ENCODE peak calls at places on chromosomes 5 and 9, in five cellular contexts. One of them, this sample, is unnamed.
A peak's percentile ranks its signal among the peaks of the same experiment; 100 is the strongest.

GRCh38 chr9:126222835-126223431 is 103.7 kb upstream of the MVB12B start:
- DNase-seq in testis: no peak
- DNase-seq in heart left ventricle: no peak
- DNase-seq in spleen: no peak
- DNase-seq in ovary: no peak
- DNase-seq in this sample: no peak

GRCh38 chr9:91047993-91048607 is 246.5 kb downstream of the SYK start:
- DNase-seq in ovary: no peak
- DNase-seq in testis: no peak
- DNase-seq in spleen: no peak
- DNase-seq in heart left ventricle: no peak
- DNase-seq in this sample: no peak

GRCh38 chr9:81474792-81475191 is 214.6 kb downstream of the TLE1 start:
- DNase-seq in spleen: no peak
- DNase-seq in testis: no peak
- DNase-seq in ovary: no peak
- DNase-seq in heart left ventricle: no peak
- DNase-seq in this sample: no peak

GRCh38 chr5:42591026-42591425 is 165.6 kb upstream of the CCDC152 start:
- DNase-seq in ovary: peak; percentile 36
- DNase-seq in heart left ventricle: peak; percentile 67
- DNase-seq in testis: peak; percentile 66
- DNase-seq in spleen: no peak
- DNase-seq in this sample: no peak

GRCh38 chr5:103657301-103657700 is 94.7 kb upstream of the NUDT12 start:
- DNase-seq in ovary: no peak
- DNase-seq in heart left ventricle: no peak
- DNase-seq in testis: no peak
- DNase-seq in spleen: no peak
- DNase-seq in this sample: no peak

GRCh38 chr9:81389569-81389993 is 299.8 kb downstream of the TLE1 start:
- DNase-seq in testis: no peak
- DNase-seq in spleen: no peak
- DNase-seq in ovary: peak; percentile 23
- DNase-seq in heart left ventricle: no peak
- DNase-seq in this sample: no peak

GRCh38 chr5:124194282-124194681 is 552.2 kb downstream of the ZNF608 start:
- DNase-seq in testis: no peak
- DNase-seq in heart left ventricle: no peak
- DNase-seq in spleen: no peak
- DNase-seq in ovary: no peak
- DNase-seq in this sample: no peak

GRCh38 chr5:127313379-127313778 is 22.8 kb downstream of the MEGF10 start:
- DNase-seq in heart left ventricle: no peak
- DNase-seq in spleen: no peak
- DNase-seq in testis: no peak
- DNase-seq in ovary: no peak
- DNase-seq in this sample: no peak

DNA sequence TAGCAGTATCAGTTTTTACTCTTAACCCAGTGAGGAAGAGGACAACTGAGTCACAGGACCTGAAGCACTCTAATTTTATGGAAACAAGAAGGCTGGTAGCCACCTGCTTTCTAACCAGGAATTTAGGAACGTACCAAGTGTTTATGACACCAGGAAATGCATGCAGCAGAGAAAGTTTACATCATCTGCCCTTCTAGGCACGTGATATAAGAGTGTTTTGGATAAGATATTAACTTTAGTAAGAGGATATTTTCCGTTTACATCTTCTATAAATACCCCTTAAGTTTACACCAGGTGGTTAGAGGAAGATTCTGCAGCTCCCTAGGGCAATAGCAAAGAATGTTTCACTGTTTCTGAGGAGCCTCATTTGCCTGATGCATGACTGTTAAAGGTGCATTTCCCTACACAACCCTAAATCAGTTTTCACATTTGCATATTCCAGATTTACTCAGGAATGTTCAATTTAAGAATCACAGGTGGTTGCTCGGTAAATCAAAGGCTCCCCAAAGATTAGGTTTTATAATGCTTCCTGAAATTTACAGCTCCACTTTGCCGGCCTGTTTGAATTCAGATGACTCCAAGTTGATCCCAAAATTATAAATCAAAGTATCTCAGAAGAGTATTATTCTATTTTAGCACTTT is 1.8 kb downstream of the TSC1 start:
- DNase-seq in heart left ventricle: no peak
- DNase-seq in testis: no peak
- DNase-seq in ovary: no peak
- DNase-seq in spleen: no peak
- DNase-seq in this sample: no peak
- H3K4me3 ChIP-seq in heart left ventricle: no peak overlapping the region
- H3K4me3 ChIP-seq in testis: no peak overlapping the region
- H3K4me3 ChIP-seq in ovary: no peak overlapping the region
- H3K4me3 ChIP-seq in spleen: no peak overlapping the region
- H3K4me3 ChIP-seq in this sample: no peak overlapping the region

GRCh38 chr5:65620021-65620420 is 4.1 kb downstream of the TRIM23 start:
- DNase-seq in spleen: no peak
- DNase-seq in ovary: no peak
- DNase-seq in testis: no peak
- DNase-seq in heart left ventricle: no peak
- DNase-seq in this sample: no peak

GRCh38 chr5:65625743-65626142 is 916 bp downstream of the SHLD3 start:
- DNase-seq in ovary: no peak
- DNase-seq in spleen: no peak
- DNase-seq in heart left ventricle: no peak
- DNase-seq in testis: no peak
- DNase-seq in this sample: no peak

GRCh38 chr5:65624025-65624569 is at the start of gene TRIM23:
- DNase-seq in heart left ventricle: peak; percentile 94
- DNase-seq in spleen: peak; percentile 98
- DNase-seq in ovary: peak; percentile 89
- DNase-seq in testis: peak; percentile 95
- DNase-seq in this sample: peak; percentile 74

GRCh38 chr5:65623482-65623881 is 651 bp downstream of the TRIM23 start:
- DNase-seq in heart left ventricle: no peak
- DNase-seq in testis: no peak
- DNase-seq in ovary: no peak
- DNase-seq in spleen: no peak
- DNase-seq in this sample: no peak

GRCh38 chr5:65624570-65625555 is at the start of the genes SHLD3 and TRAPPC13:
- DNase-seq in ovary: peak; percentile 82
- DNase-seq in testis: peak; percentile 93
- DNase-seq in spleen: peak; percentile 90
- DNase-seq in heart left ventricle: peak; percentile 77
- DNase-seq in this sample: peak; percentile 70
- TF ChIP-seq POLR2A in ovary: no peak
- TF ChIP-seq POLR2A in testis: no peak
- TF ChIP-seq POLR2A in spleen: no peak
- TF ChIP-seq POLR2A in heart left ventricle: peak; percentile 20
- TF ChIP-seq POLR2A in this sample: no peak

GRCh38 chr9:34664281-34665108 is 2.0 kb upstream of the CCL27 start:
- DNase-seq in heart left ventricle: peak; percentile 83
- DNase-seq in spleen: peak; percentile 85
- DNase-seq in testis: peak; percentile 92
- DNase-seq in ovary: peak; percentile 77
- DNase-seq in this sample: no peak
- H3K4me3 ChIP-seq in heart left ventricle: peak overlapping the region; percentile 71
- H3K4me3 ChIP-seq in spleen: peak overlapping the region; percentile 55
- H3K4me3 ChIP-seq in testis: peak overlapping the region; percentile 91
- H3K4me3 ChIP-seq in ovary: peak overlapping the region; percentile 81
- H3K4me3 ChIP-seq in this sample: peak overlapping the region; percentile 88

GRCh38 chr9:95317893-95318211 is 343 bp upstream of the FANCC start:
- DNase-seq in heart left ventricle: no peak
- DNase-seq in testis: no peak
- DNase-seq in ovary: no peak
- DNase-seq in spleen: no peak
- DNase-seq in this sample: no peak
- TF ChIP-seq POLR2A in heart left ventricle: no peak
- TF ChIP-seq POLR2A in testis: no peak
- TF ChIP-seq POLR2A in ovary: no peak
- TF ChIP-seq POLR2A in spleen: no peak
- TF ChIP-seq POLR2A in this sample: peak; percentile 30

GRCh38 chr9:818958-819357 is 22.5 kb upstream of the DMRT1 start:
- DNase-seq in testis: peak; percentile 34
- DNase-seq in spleen: no peak
- DNase-seq in heart left ventricle: no peak
- DNase-seq in ovary: no peak
- DNase-seq in this sample: no peak
- H3K4me3 ChIP-seq in testis: no peak overlapping the region
- H3K4me3 ChIP-seq in spleen: no peak overlapping the region
- H3K4me3 ChIP-seq in heart left ventricle: no peak overlapping the region
- H3K4me3 ChIP-seq in ovary: no peak overlapping the region
- H3K4me3 ChIP-seq in this sample: no peak overlapping the region

GRCh38 chr9:106106396-106106795 is 412.1 kb downstream of the TMEM38B start:
- DNase-seq in ovary: no peak
- DNase-seq in heart left ventricle: no peak
- DNase-seq in spleen: no peak
- DNase-seq in testis: no peak
- DNase-seq in this sample: no peak
- TF ChIP-seq POLR2A in ovary: no peak
- TF ChIP-seq POLR2A in heart left ventricle: no peak
- TF ChIP-seq POLR2A in spleen: no peak
- TF ChIP-seq POLR2A in testis: no peak
- TF ChIP-seq POLR2A in this sample: no peak

DNA sequence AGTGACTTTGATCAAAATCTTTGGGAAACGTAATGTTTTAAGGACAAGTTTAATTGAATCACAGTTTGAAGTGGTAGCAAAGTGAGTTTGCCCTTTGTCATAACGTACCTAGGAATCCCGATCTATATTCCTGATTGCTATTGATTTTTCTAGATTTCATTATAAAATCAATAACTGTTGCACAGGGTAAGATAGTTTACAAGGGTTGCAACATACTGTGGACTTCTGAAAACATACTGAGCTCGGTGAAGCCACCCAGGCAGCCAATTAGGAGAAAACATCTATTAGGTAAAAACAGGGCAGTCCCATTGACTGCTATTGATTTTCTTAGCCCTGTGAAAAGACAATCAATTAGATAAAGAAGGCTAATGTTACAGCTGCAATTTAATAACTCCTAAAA is 659.9 kb downstream of the ISL1 start:
- DNase-seq in ovary: no peak
- DNase-seq in heart left ventricle: no peak
- DNase-seq in spleen: no peak
- DNase-seq in testis: no peak
- DNase-seq in this sample: no peak
- H3K4me3 ChIP-seq in ovary: no peak overlapping the region
- H3K4me3 ChIP-seq in heart left ventricle: no peak overlapping the region
- H3K4me3 ChIP-seq in spleen: no peak overlapping the region
- H3K4me3 ChIP-seq in testis: no peak overlapping the region
- H3K4me3 ChIP-seq in this sample: no peak overlapping the region